ENCODE peak calls at places on chromosomes 3 and 15, in seven cellular contexts. X is left ventricle myocardium inferior, G is heart left ventricle, S is left lung, W is A549, N is GM23338, E is heart right ventricle. B is an unnamed sample. For H3K4me1, the result is how much of the 10 kb centered on the place peaks cover.

GRCh38 chr15:90665288-90666134 is 51.6 kb upstream of the BLM start:
- DNase-seq in S (peak), W (peak), E (peak), X (peak), N (peak), G (peak), B (peak)

GRCh38 chr3:14486460-14486859 is 53.7 kb downstream of the GRIP2 start:
- DNase-seq in X (no peak), W (no peak), S (no peak), N (no peak), E (no peak), G (no peak), B (no peak)

GRCh38 chr15:70880781-70881180 is 11.5 kb downstream of the THAP10 start:
- DNase-seq in E (no peak), X (no peak), G (no peak), S (no peak), W (no peak), N (no peak), B (no peak)

GRCh38 chr3:123559040-123559861 is 25.6 kb downstream of the HACD2 start:
- DNase-seq in G (no peak), X (no peak), W (peak), E (no peak), S (no peak), N (peak), B (peak)

GRCh38 chr15:62897634-62898033 is 144.9 kb upstream of the TPM1 start:
- DNase-seq in G (no peak), W (no peak), E (no peak), X (no peak), N (no peak), S (no peak), B (no peak)

GRCh38 chr15:59885832-59886231 is 118.3 kb upstream of the FOXB1 start:
- DNase-seq in X (no peak), E (no peak), S (no peak), N (peak), W (no peak), G (no peak), B (no peak)

GRCh38 chr3:184712248-184712559 is 340 bp upstream of the MAGEF1 start:
- DNase-seq in N (no peak), G (no peak), E (no peak), S (no peak), X (no peak), W (no peak), B (no peak)

GRCh38 chr15:48675436-48675835 is 29.9 kb upstream of the FBN1 start:
- DNase-seq in G (no peak), E (no peak), N (no peak), S (no peak), W (no peak), X (no peak), B (no peak)

GRCh38 chr15:64507293-64507802 is 47.0 kb downstream of the ZNF609 start:
- DNase-seq in G (peak), S (no peak), E (peak), N (no peak), W (no peak), X (peak), B (no peak)

GRCh38 chr15:100849021-100849831 is 30.4 kb upstream of the ALDH1A3 start:
- DNase-seq in W (peak), S (peak), E (peak), X (peak), N (peak), G (no peak), B (peak)

GRCh38 chr3:154954750-154955149 is 125.4 kb upstream of the MME start:
- DNase-seq in G (no peak), X (no peak), W (no peak), S (no peak), E (no peak), N (peak), B (no peak)

GRCh38 chr3:59237121-59237520 is 187.3 kb upstream of the CFAP20DC start:
- DNase-seq in X (no peak), W (no peak), S (no peak), E (no peak), G (no peak), N (no peak), B (no peak)

GRCh38 chr15:38894260-38894948 is 329.8 kb upstream of the RASGRP1 start:
- DNase-seq in X (no peak), G (no peak), E (no peak), N (no peak), W (peak), S (no peak), B (no peak)

GRCh38 chr3:196016485-196016884 is 65.4 kb downstream of the TFRC start:
- DNase-seq in X (no peak), G (no peak), N (no peak), S (no peak), W (no peak), E (no peak), B (no peak)

GRCh38 chr3:47846880-47847248 is 43.9 kb downstream of the DHX30 start:
- DNase-seq in E (no peak), X (no peak), N (no peak), W (no peak), G (no peak), S (no peak), B (no peak)

GRCh38 chr3:127328391-127328790 is 40.5 kb upstream of the PRR20G start:
- DNase-seq in E (no peak), W (no peak), X (no peak), N (no peak), G (no peak), S (no peak), B (no peak)

GRCh38 chr15:58631319-58631718 is 118.2 kb downstream of the ADAM10 start:
- DNase-seq in W (no peak), E (no peak), G (no peak), S (no peak), N (no peak), X (no peak), B (no peak)

GRCh38 chr15:43518073-43518761 is 809 bp downstream of the MAP1A start:
- DNase-seq in N (peak), X (no peak), S (no peak), W (no peak), E (peak), G (no peak), B (no peak)

GRCh38 chr3:18245721-18246120 is 179.4 kb downstream of the SATB1 start:
- DNase-seq in N (no peak), S (no peak), W (no peak), E (no peak), X (no peak), G (no peak), B (no peak)

GRCh38 chr15:82771789-82772607 is 33.9 kb downstream of the FSD2 start:
- DNase-seq in E (no peak), W (no peak), S (no peak), X (no peak), G (no peak), N (no peak), B (no peak)

GRCh38 chr15:55250951-55251350 is 38.7 kb downstream of the RAB27A start:
- DNase-seq in N (no peak), E (no peak), S (no peak), W (no peak), G (no peak), X (no peak), B (no peak)
- H3K4me1 ChIP-seq in N (under half), E (under half), S (half or more), W (under half), G (under half), X (under half), B (half or more)

GRCh38 chr15:69433831-69434230 is 18.8 kb upstream of the RPLP1 start:
- DNase-seq in G (no peak), N (no peak), S (no peak), X (no peak), W (no peak), E (no peak), B (no peak)
- H3K27ac ChIP-seq in G (no peak), N (no peak), S (no peak), X (no peak), W (no peak), E (no peak), B (no peak)

GRCh38 chr15:68081869-68082505 is 27.9 kb downstream of the PIAS1 start:
- DNase-seq in W (no peak), E (no peak), X (no peak), G (no peak), S (no peak), N (no peak), B (no peak)
- H3K4me1 ChIP-seq in W (under half), E (under half), X (half or more), G (half or more), S (half or more), N (under half), B (half or more)

DNA sequence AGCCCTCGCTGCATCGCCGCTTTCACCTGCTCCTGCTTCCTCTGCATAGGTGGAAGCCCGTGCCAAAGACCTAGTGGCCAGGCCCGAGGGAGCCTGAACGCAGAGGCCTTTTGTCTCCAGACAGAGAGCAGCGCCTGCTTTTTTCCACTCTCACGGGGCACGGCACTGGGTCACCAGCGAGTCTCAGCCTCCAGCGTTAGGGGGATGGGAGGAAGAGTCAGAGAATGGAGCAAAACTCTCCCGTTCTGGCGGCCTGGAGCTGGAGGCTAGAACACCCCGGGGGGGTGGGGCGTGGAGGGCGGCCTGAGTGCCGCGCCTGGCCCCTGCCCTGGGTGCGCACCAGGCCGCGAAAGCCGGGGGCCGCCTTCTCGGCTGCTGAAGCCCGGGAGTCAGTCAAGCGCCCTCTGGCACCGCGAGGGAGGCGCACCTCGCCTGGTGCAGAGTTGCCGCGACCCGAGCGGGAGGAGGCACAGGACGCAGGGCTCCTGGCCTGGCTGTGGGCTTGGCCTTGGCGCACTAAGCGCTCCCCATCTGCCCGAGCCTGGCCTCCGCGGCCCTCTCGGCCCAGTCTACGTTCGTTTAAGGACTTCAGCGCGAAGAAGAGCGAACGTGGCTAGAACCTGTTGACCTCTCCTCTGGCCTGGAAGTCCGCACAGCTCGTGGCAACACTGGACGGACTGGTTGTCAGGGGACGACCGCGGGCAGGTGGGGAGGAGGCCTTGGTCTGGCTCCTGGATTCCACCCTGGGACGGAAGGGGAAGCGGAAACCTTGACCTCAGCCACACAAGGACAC is 21.5 kb downstream of the NR2F2 start:
- DNase-seq in E (no peak), N (peak), S (peak), G (peak), X (no peak), W (no peak), B (no peak)
- H3K27ac ChIP-seq in E (peak), N (no peak), S (peak), G (peak), X (peak), W (no peak), B (no peak)

GRCh38 chr3:58074126-58074715 is 66.0 kb downstream of the FLNB start:
- DNase-seq in G (no peak), E (no peak), X (no peak), W (no peak), N (no peak), S (no peak), B (no peak)
- H3K4me1 ChIP-seq in G (under half), E (under half), X (under half), W (half or more), N (under half), S (under half), B (under half)

B was measured in CD4-positive, alpha-beta memory T cell.